ENCODE peak calls at places on chromosomes 6 and 20, in ten cellular contexts. U, A, T, G, L, P, O, X, S and E are unnamed samples.

GRCh38 chr6:147834377-147834776 is 325.9 kb downstream of the SAMD5 start:
- DNase-seq in G (no peak), T (no peak), S (no peak), O (no peak), X (no peak), U (no peak), L (no peak), P (no peak), A (no peak), E (no peak)

GRCh38 chr6:149433901-149434300 is 33.8 kb downstream of the SUMO4 start:
- DNase-seq in T (no peak), U (no peak), L (no peak), X (no peak), G (no peak), A (no peak), O (no peak), S (no peak), P (no peak), E (no peak)

GRCh38 chr6:111971866-111972532 is 81.9 kb upstream of the CCN6 start:
- DNase-seq in P (no peak), A (no peak), L (no peak), G (no peak), X (no peak), S (peak; percentile 53), U (no peak), O (no peak), T (no peak), E (no peak)

GRCh38 chr20:23320317-23320716 is 30.3 kb upstream of the NXT1 start:
- DNase-seq in A (no peak), T (no peak), L (no peak), X (no peak), O (no peak), G (no peak), S (peak; percentile 48), P (no peak), U (no peak), E (no peak)

GRCh38 chr6:26329763-26330511 is 35.1 kb upstream of the BTN3A2 start:
- DNase-seq in L (peak; percentile 34), O (no peak), U (no peak), T (peak; percentile 60), S (peak; percentile 85), A (no peak), G (no peak), P (no peak), X (no peak), E (no peak)

GRCh38 chr20:14245368-14245970 is 91.9 kb downstream of the FLRT3 start:
- DNase-seq in S (no peak), O (no peak), U (no peak), X (no peak), G (no peak), L (no peak), T (no peak), P (no peak), A (no peak), E (no peak)

GRCh38 chr6:148501178-148501590 is 158.5 kb downstream of the SASH1 start:
- DNase-seq in T (no peak), G (peak; percentile 95), S (peak; percentile 99), P (no peak), X (no peak), L (peak; percentile 31), O (no peak), U (no peak), A (peak; percentile 65), E (peak; percentile 60)

GRCh38 chr20:41242807-41243206 is 74.7 kb downstream of the ZHX3 start:
- DNase-seq in A (no peak), T (no peak), U (no peak), P (no peak), O (no peak), G (no peak), S (no peak), L (no peak), X (no peak), E (no peak)

GRCh38 chr6:110826236-110827129 is 11.2 kb upstream of the CDK19 start:
- DNase-seq in S (no peak), U (no peak), T (no peak), O (peak; percentile 56), G (no peak), X (no peak), L (no peak), A (peak; percentile 59), P (no peak), E (no peak)

DNA sequence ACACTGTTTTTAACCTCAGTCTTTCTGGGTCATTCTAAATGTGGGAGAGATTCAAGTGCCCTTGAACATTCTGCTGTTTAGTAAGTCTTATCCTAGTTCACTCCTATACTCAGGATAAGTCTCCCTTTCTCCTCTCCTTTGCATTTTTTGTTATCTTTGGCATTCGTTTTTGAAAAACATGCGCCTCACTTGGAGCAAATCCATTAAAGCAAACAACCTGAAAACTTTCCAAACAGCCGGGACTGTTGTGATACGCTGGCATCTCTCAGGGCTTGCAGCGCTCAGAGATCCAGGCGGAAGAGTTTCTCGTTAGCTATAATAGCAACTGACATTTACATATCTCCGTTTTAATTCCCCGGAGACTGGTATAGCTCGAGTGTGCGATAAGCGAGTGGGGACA is 114.4 kb upstream of the SOX4 start:
- DNase-seq in U (no peak), S (peak; percentile 50), P (peak; percentile 29), G (no peak), O (no peak), X (peak; percentile 61), A (no peak), T (no peak), L (no peak), E (peak; percentile 69)
- H3K4me3 ChIP-seq in U (no peak overlapping the region), S (peak overlapping the region; percentile 19), P (no peak overlapping the region), G (no peak overlapping the region), O (no peak overlapping the region), X (peak overlapping the region; percentile 12), A (peak overlapping the region; percentile 52), T (no peak overlapping the region), L (no peak overlapping the region), E (peak overlapping the region; percentile 17)

DNA sequence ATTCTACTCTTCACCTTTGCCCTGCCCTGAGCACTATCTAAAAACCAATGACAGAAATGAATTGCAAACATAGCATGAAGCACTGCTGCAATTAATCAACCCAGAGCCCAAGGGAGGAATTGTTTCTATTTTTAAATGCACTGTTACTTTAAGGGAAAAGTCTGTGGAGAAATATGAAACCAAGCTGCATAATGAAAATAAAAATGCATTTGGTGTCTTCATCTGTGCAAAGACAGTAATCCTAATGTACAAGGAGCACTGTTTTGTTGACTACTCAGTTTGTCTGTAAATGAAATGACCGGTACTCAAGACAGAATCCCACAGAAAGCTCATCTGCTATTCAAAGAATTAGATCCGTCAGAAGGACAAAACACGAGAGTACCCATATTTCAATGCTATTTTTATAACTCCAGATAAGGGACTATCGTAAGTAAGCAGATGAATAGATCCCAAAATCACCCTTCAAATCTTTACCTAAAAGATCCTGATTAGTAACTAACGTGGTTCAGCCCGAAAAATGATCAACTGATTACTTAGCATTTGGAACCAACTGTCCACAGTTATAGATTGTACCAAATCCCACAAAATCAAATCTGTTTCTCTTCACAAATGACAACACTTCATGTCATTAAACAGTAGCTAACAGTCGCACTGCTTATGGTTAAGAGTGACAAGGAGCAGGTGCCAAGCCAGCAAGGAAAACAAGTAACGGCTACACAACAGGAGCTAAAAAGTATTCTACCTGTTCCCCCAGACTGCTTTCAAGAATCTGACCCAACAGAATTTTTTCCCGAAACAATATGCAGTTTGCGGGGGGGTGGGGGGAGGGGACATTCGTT is 2.4 kb downstream of the KIF13A start:
- DNase-seq in A (no peak), L (no peak), X (no peak), S (no peak), T (no peak), O (no peak), U (no peak), P (no peak), G (no peak), E (no peak)
- H3K4me3 ChIP-seq in A (peak overlapping the region; percentile 85), L (peak overlapping the region; percentile 55), X (peak overlapping the region; percentile 54), S (peak overlapping the region; percentile 81), T (no peak overlapping the region), O (no peak overlapping the region), U (no peak overlapping the region), P (no peak overlapping the region), G (peak overlapping the region; percentile 50), E (no peak overlapping the region)

DNA sequence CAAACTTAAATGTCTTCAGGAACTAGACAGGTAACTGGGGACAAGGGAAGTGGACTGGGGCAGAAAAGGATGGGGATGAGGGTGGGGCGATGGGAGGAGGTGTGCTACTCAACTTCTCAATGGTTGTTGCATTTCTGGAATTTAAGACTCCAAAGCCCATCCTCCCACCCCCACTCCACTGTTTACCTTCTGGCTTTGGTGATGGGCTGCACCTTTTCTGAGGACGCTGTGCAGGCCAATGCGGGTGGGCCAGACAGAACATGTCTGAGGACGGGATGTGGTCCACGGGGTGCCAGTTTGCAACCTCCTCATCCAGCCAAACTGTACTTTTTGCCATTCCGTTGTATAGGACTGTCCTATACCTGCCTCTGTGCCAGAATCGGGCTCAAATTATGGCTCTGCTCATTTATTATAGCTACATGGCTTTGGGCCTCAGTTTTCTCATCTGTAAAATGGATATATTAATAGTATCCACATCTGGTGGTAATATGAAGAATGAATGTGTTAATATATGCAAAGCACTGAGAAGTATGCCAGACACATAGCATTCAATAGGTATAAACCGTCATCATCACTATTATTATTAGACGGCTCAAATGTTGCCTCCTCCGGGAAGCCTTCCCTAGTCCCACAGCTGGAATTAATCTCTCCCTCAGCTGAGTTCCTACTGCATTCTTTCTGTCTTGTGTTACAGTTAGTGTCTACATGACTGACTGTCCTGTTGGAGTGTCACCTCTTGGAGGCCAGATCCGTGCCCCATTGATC is 31.0 kb upstream of the VEGFA start:
- DNase-seq in L (no peak), A (no peak), O (peak; percentile 27), G (no peak), X (no peak), S (no peak), T (no peak), P (no peak), U (no peak), E (no peak)
- H3K4me3 ChIP-seq in L (no peak overlapping the region), A (no peak overlapping the region), O (no peak overlapping the region), G (no peak overlapping the region), X (no peak overlapping the region), S (no peak overlapping the region), T (no peak overlapping the region), P (no peak overlapping the region), U (no peak overlapping the region), E (no peak overlapping the region)

GRCh38 chr6:127520061-127520460 is 926 bp upstream of the MTCL3 start:
- DNase-seq in X (no peak), O (no peak), G (no peak), S (peak; percentile 48), P (no peak), U (peak; percentile 12), L (no peak), A (no peak), T (no peak), E (no peak)

GRCh38 chr6:127518212-127518709 is 874 bp downstream of the MTCL3 start:
- DNase-seq in L (no peak), S (no peak), U (peak; percentile 26), X (no peak), P (no peak), T (no peak), A (no peak), O (no peak), G (no peak), E (no peak)

GRCh38 chr6:127519469-127519785 is 292 bp upstream of the MTCL3 start:
- DNase-seq in S (no peak), P (no peak), T (no peak), G (no peak), L (no peak), U (no peak), O (no peak), X (no peak), A (no peak), E (no peak)

GRCh38 chr6:127517698-127518097 is 1.4 kb downstream of the MTCL3 start:
- DNase-seq in G (no peak), U (no peak), O (no peak), S (no peak), T (no peak), P (no peak), A (no peak), L (no peak), X (no peak), E (no peak)

GRCh38 chr6:127518710-127519468 is at the start of gene MTCL3:
- DNase-seq in L (no peak), S (peak; percentile 81), G (no peak), O (no peak), X (no peak), P (no peak), U (peak; percentile 72), T (peak; percentile 20), A (no peak), E (no peak)
- H3K4me3 ChIP-seq in L (no peak within 1 kb of the TSS), S (peak within 1 kb of the TSS; percentile 54), G (peak within 1 kb of the TSS; percentile 2), O (no peak within 1 kb of the TSS), X (no peak within 1 kb of the TSS), P (no peak within 1 kb of the TSS), U (peak within 1 kb of the TSS; percentile 86), T (no peak within 1 kb of the TSS), A (no peak within 1 kb of the TSS), E (no peak within 1 kb of the TSS)